ENCODE peak calls at places on chromosomes 16 and 17, in nine cellular contexts. One of them, this sample, is unnamed.

GRCh38 chr16:29971304-29971703 is 2.4 kb upstream of the TAOK2 start:
- DNase-seq in ascending aorta: no peak
- DNase-seq in T-helper 1 cell: no peak
- DNase-seq in T47D: no peak
- DNase-seq in B cell: no peak
- DNase-seq in stimulated activated CD4-positive, alpha-beta T cell treated with anti-CD3 and anti-CD28 coated beads, Interleukin-4, amount 100 ng/mL, for 24 hours: no peak
- DNase-seq in activated CD8-positive, alpha-beta T cell treated with anti-CD3 and anti-CD28 coated beads, Interleukin-2, amount 10 ng/mL, durations not matched to agents 7 days and 5 days: no peak
- DNase-seq in HFFc6: no peak
- DNase-seq in aorta: peak; percentile 59
- DNase-seq in this sample: no peak

GRCh38 chr17:70104688-70105087 is 29.7 kb downstream of the KCNJ16 start:
- DNase-seq in ascending aorta: no peak
- DNase-seq in T-helper 1 cell: no peak
- DNase-seq in T47D: no peak
- DNase-seq in B cell: no peak
- DNase-seq in stimulated activated CD4-positive, alpha-beta T cell treated with anti-CD3 and anti-CD28 coated beads, Interleukin-4, amount 100 ng/mL, for 24 hours: no peak
- DNase-seq in activated CD8-positive, alpha-beta T cell treated with anti-CD3 and anti-CD28 coated beads, Interleukin-2, amount 10 ng/mL, durations not matched to agents 7 days and 5 days: no peak
- DNase-seq in HFFc6: no peak
- DNase-seq in aorta: no peak
- DNase-seq in this sample: no peak

GRCh38 chr17:5837055-5837491 is 233.1 kb upstream of the WSCD1 start:
- DNase-seq in ascending aorta: no peak
- DNase-seq in T-helper 1 cell: no peak
- DNase-seq in T47D: no peak
- DNase-seq in B cell: no peak
- DNase-seq in stimulated activated CD4-positive, alpha-beta T cell treated with anti-CD3 and anti-CD28 coated beads, Interleukin-4, amount 100 ng/mL, for 24 hours: no peak
- DNase-seq in activated CD8-positive, alpha-beta T cell treated with anti-CD3 and anti-CD28 coated beads, Interleukin-2, amount 10 ng/mL, durations not matched to agents 7 days and 5 days: no peak
- DNase-seq in HFFc6: peak; percentile 52
- DNase-seq in aorta: no peak
- DNase-seq in this sample: no peak

GRCh38 chr17:77857613-77858012 is 100.9 kb upstream of the TNRC6C start:
- DNase-seq in ascending aorta: no peak
- DNase-seq in T-helper 1 cell: no peak
- DNase-seq in T47D: no peak
- DNase-seq in B cell: no peak
- DNase-seq in stimulated activated CD4-positive, alpha-beta T cell treated with anti-CD3 and anti-CD28 coated beads, Interleukin-4, amount 100 ng/mL, for 24 hours: peak; percentile 48
- DNase-seq in activated CD8-positive, alpha-beta T cell treated with anti-CD3 and anti-CD28 coated beads, Interleukin-2, amount 10 ng/mL, durations not matched to agents 7 days and 5 days: no peak
- DNase-seq in HFFc6: no peak
- DNase-seq in aorta: no peak
- DNase-seq in this sample: no peak

GRCh38 chr16:1777375-1778199 is 4.7 kb upstream of the MRPS34 start:
- DNase-seq in ascending aorta: no peak
- DNase-seq in T-helper 1 cell: no peak
- DNase-seq in T47D: no peak
- DNase-seq in B cell: no peak
- DNase-seq in stimulated activated CD4-positive, alpha-beta T cell treated with anti-CD3 and anti-CD28 coated beads, Interleukin-4, amount 100 ng/mL, for 24 hours: peak; percentile 3
- DNase-seq in activated CD8-positive, alpha-beta T cell treated with anti-CD3 and anti-CD28 coated beads, Interleukin-2, amount 10 ng/mL, durations not matched to agents 7 days and 5 days: no peak
- DNase-seq in HFFc6: no peak
- DNase-seq in aorta: no peak
- DNase-seq in this sample: no peak

GRCh38 chr17:35709874-35710273 is 21.6 kb upstream of the RASL10B start:
- DNase-seq in ascending aorta: no peak
- DNase-seq in T-helper 1 cell: no peak
- DNase-seq in T47D: no peak
- DNase-seq in B cell: no peak
- DNase-seq in stimulated activated CD4-positive, alpha-beta T cell treated with anti-CD3 and anti-CD28 coated beads, Interleukin-4, amount 100 ng/mL, for 24 hours: no peak
- DNase-seq in activated CD8-positive, alpha-beta T cell treated with anti-CD3 and anti-CD28 coated beads, Interleukin-2, amount 10 ng/mL, durations not matched to agents 7 days and 5 days: no peak
- DNase-seq in HFFc6: no peak
- DNase-seq in aorta: no peak
- DNase-seq in this sample: no peak

GRCh38 chr16:69243479-69243878 is 56.5 kb downstream of the SNTB2 start:
- DNase-seq in ascending aorta: no peak
- DNase-seq in T-helper 1 cell: no peak
- DNase-seq in T47D: no peak
- DNase-seq in B cell: no peak
- DNase-seq in stimulated activated CD4-positive, alpha-beta T cell treated with anti-CD3 and anti-CD28 coated beads, Interleukin-4, amount 100 ng/mL, for 24 hours: no peak
- DNase-seq in activated CD8-positive, alpha-beta T cell treated with anti-CD3 and anti-CD28 coated beads, Interleukin-2, amount 10 ng/mL, durations not matched to agents 7 days and 5 days: no peak
- DNase-seq in HFFc6: peak; percentile 48
- DNase-seq in aorta: no peak
- DNase-seq in this sample: no peak

GRCh38 chr17:2707721-2708584 is 3.6 kb downstream of the CLUH start:
- DNase-seq in ascending aorta: peak; percentile 23
- DNase-seq in T-helper 1 cell: no peak
- DNase-seq in T47D: peak; percentile 44
- DNase-seq in B cell: no peak
- DNase-seq in stimulated activated CD4-positive, alpha-beta T cell treated with anti-CD3 and anti-CD28 coated beads, Interleukin-4, amount 100 ng/mL, for 24 hours: no peak
- DNase-seq in activated CD8-positive, alpha-beta T cell treated with anti-CD3 and anti-CD28 coated beads, Interleukin-2, amount 10 ng/mL, durations not matched to agents 7 days and 5 days: peak; percentile 25
- DNase-seq in HFFc6: no peak
- DNase-seq in aorta: peak; percentile 91
- DNase-seq in this sample: no peak

GRCh38 chr17:62163847-62164246 is 98.8 kb upstream of the MED13 start:
- DNase-seq in ascending aorta: no peak
- DNase-seq in T-helper 1 cell: no peak
- DNase-seq in T47D: peak; percentile 59
- DNase-seq in B cell: no peak
- DNase-seq in stimulated activated CD4-positive, alpha-beta T cell treated with anti-CD3 and anti-CD28 coated beads, Interleukin-4, amount 100 ng/mL, for 24 hours: no peak
- DNase-seq in activated CD8-positive, alpha-beta T cell treated with anti-CD3 and anti-CD28 coated beads, Interleukin-2, amount 10 ng/mL, durations not matched to agents 7 days and 5 days: no peak
- DNase-seq in HFFc6: no peak
- DNase-seq in aorta: no peak
- DNase-seq in this sample: no peak

GRCh38 chr16:49811630-49812334 is 44.1 kb downstream of the ZNF423 start:
- DNase-seq in ascending aorta: no peak
- DNase-seq in T-helper 1 cell: no peak
- DNase-seq in T47D: no peak
- DNase-seq in B cell: no peak
- DNase-seq in stimulated activated CD4-positive, alpha-beta T cell treated with anti-CD3 and anti-CD28 coated beads, Interleukin-4, amount 100 ng/mL, for 24 hours: no peak
- DNase-seq in activated CD8-positive, alpha-beta T cell treated with anti-CD3 and anti-CD28 coated beads, Interleukin-2, amount 10 ng/mL, durations not matched to agents 7 days and 5 days: no peak
- DNase-seq in HFFc6: no peak
- DNase-seq in aorta: no peak
- DNase-seq in this sample: no peak

GRCh38 chr16:31471241-31471874 is 594 bp upstream of the TGFB1I1 start:
- DNase-seq in ascending aorta: no peak
- DNase-seq in T-helper 1 cell: no peak
- DNase-seq in T47D: no peak
- DNase-seq in B cell: no peak
- DNase-seq in stimulated activated CD4-positive, alpha-beta T cell treated with anti-CD3 and anti-CD28 coated beads, Interleukin-4, amount 100 ng/mL, for 24 hours: no peak
- DNase-seq in activated CD8-positive, alpha-beta T cell treated with anti-CD3 and anti-CD28 coated beads, Interleukin-2, amount 10 ng/mL, durations not matched to agents 7 days and 5 days: no peak
- DNase-seq in HFFc6: no peak
- DNase-seq in aorta: no peak
- DNase-seq in this sample: no peak

GRCh38 chr17:81928497-81929252 is 1.1 kb upstream of the MAFG start:
- DNase-seq in ascending aorta: no peak
- DNase-seq in T-helper 1 cell: no peak
- DNase-seq in T47D: peak; percentile 61
- DNase-seq in B cell: peak; percentile 43
- DNase-seq in stimulated activated CD4-positive, alpha-beta T cell treated with anti-CD3 and anti-CD28 coated beads, Interleukin-4, amount 100 ng/mL, for 24 hours: no peak
- DNase-seq in activated CD8-positive, alpha-beta T cell treated with anti-CD3 and anti-CD28 coated beads, Interleukin-2, amount 10 ng/mL, durations not matched to agents 7 days and 5 days: no peak
- DNase-seq in HFFc6: no peak
- DNase-seq in aorta: peak; percentile 77
- DNase-seq in this sample: no peak

GRCh38 chr17:72646176-72646575 is 446.3 kb downstream of the SLC39A11 start:
- DNase-seq in ascending aorta: no peak
- DNase-seq in T-helper 1 cell: no peak
- DNase-seq in T47D: no peak
- DNase-seq in B cell: no peak
- DNase-seq in stimulated activated CD4-positive, alpha-beta T cell treated with anti-CD3 and anti-CD28 coated beads, Interleukin-4, amount 100 ng/mL, for 24 hours: no peak
- DNase-seq in activated CD8-positive, alpha-beta T cell treated with anti-CD3 and anti-CD28 coated beads, Interleukin-2, amount 10 ng/mL, durations not matched to agents 7 days and 5 days: no peak
- DNase-seq in HFFc6: no peak
- DNase-seq in aorta: no peak
- DNase-seq in this sample: no peak

GRCh38 chr17:11580677-11581076 is 17.6 kb upstream of the DNAH9 start:
- DNase-seq in ascending aorta: no peak
- DNase-seq in T-helper 1 cell: no peak
- DNase-seq in T47D: no peak
- DNase-seq in B cell: no peak
- DNase-seq in stimulated activated CD4-positive, alpha-beta T cell treated with anti-CD3 and anti-CD28 coated beads, Interleukin-4, amount 100 ng/mL, for 24 hours: no peak
- DNase-seq in activated CD8-positive, alpha-beta T cell treated with anti-CD3 and anti-CD28 coated beads, Interleukin-2, amount 10 ng/mL, durations not matched to agents 7 days and 5 days: no peak
- DNase-seq in HFFc6: no peak
- DNase-seq in aorta: no peak
- DNase-seq in this sample: no peak

GRCh38 chr17:74297941-74298340 is 23.9 kb downstream of the DNAI2 start:
- DNase-seq in ascending aorta: no peak
- DNase-seq in T-helper 1 cell: no peak
- DNase-seq in T47D: no peak
- DNase-seq in B cell: no peak
- DNase-seq in stimulated activated CD4-positive, alpha-beta T cell treated with anti-CD3 and anti-CD28 coated beads, Interleukin-4, amount 100 ng/mL, for 24 hours: peak; percentile 48
- DNase-seq in activated CD8-positive, alpha-beta T cell treated with anti-CD3 and anti-CD28 coated beads, Interleukin-2, amount 10 ng/mL, durations not matched to agents 7 days and 5 days: no peak
- DNase-seq in HFFc6: no peak
- DNase-seq in aorta: no peak
- DNase-seq in this sample: no peak

GRCh38 chr16:20871258-20871657 is 28.9 kb downstream of the DCUN1D3 start:
- DNase-seq in ascending aorta: no peak
- DNase-seq in T-helper 1 cell: no peak
- DNase-seq in T47D: no peak
- DNase-seq in B cell: no peak
- DNase-seq in stimulated activated CD4-positive, alpha-beta T cell treated with anti-CD3 and anti-CD28 coated beads, Interleukin-4, amount 100 ng/mL, for 24 hours: no peak
- DNase-seq in activated CD8-positive, alpha-beta T cell treated with anti-CD3 and anti-CD28 coated beads, Interleukin-2, amount 10 ng/mL, durations not matched to agents 7 days and 5 days: no peak
- DNase-seq in HFFc6: no peak
- DNase-seq in aorta: no peak
- DNase-seq in this sample: no peak

GRCh38 chr17:45271603-45272002 is 9.7 kb upstream of the SPATA32 start:
- DNase-seq in ascending aorta: no peak
- DNase-seq in T-helper 1 cell: no peak
- DNase-seq in T47D: no peak
- DNase-seq in B cell: no peak
- DNase-seq in stimulated activated CD4-positive, alpha-beta T cell treated with anti-CD3 and anti-CD28 coated beads, Interleukin-4, amount 100 ng/mL, for 24 hours: no peak
- DNase-seq in activated CD8-positive, alpha-beta T cell treated with anti-CD3 and anti-CD28 coated beads, Interleukin-2, amount 10 ng/mL, durations not matched to agents 7 days and 5 days: no peak
- DNase-seq in HFFc6: no peak
- DNase-seq in aorta: no peak
- DNase-seq in this sample: no peak

This sample was measured in natural killer cell.